ENCODE peak calls at places on chromosomes 4 and X, in eight cellular contexts. X is heart left ventricle; K is lower lobe of right lung; O is heart right ventricle; J is upper lobe of right lung; G is RWPE2; A is left cardiac atrium; E is activated naive CD8-positive, alpha-beta T cell treated with anti-CD3 and anti-CD28 coated beads, Interleukin-2, amount 50 U/mL, for 24 hours. Y is an unnamed sample.

GRCh38 chrX:148270499-148270898 is 229.9 kb upstream of the AFF2 start:
- ATAC-seq in X (no peak), K (no peak), O (no peak), J (no peak), G (no peak), A (no peak), E (peak), Y (no peak)

GRCh38 chrX:65731684-65732289 is 64.3 kb downstream of the MSN start:
- ATAC-seq in X (no peak), K (no peak), O (no peak), J (no peak), G (no peak), A (no peak), E (peak), Y (no peak)

GRCh38 chr4:185903205-185903604 is 91.2 kb upstream of the SORBS2 start:
- ATAC-seq in X (no peak), K (no peak), O (no peak), J (no peak), G (peak), A (no peak), E (no peak), Y (no peak)

GRCh38 chr4:167176723-167177367 is 57.4 kb downstream of the SPOCK3 start:
- ATAC-seq in X (no peak), K (no peak), O (no peak), J (no peak), G (no peak), A (no peak), E (no peak), Y (no peak)

GRCh38 chr4:147056951-147057630 is 111.4 kb upstream of the TTC29 start:
- ATAC-seq in X (no peak), K (no peak), O (no peak), J (peak), G (no peak), A (no peak), E (no peak), Y (no peak)

GRCh38 chr4:140641789-140642439 is 73.2 kb upstream of the UCP1 start:
- ATAC-seq in X (no peak), K (peak), O (peak), J (peak), G (no peak), A (peak), E (no peak), Y (peak)

GRCh38 chr4:127545271-127545670 is 87.5 kb upstream of the INTU start:
- ATAC-seq in X (no peak), K (no peak), O (no peak), J (no peak), G (no peak), A (no peak), E (no peak), Y (no peak)

GRCh38 chr4:16034010-16034829 is 49.6 kb downstream of the PROM1 start:
- ATAC-seq in X (no peak), K (peak), O (peak), J (peak), G (peak), A (peak), E (no peak), Y (no peak)

GRCh38 chrX:147180886-147181285 is 366.3 kb upstream of the CXorf51A start:
- ATAC-seq in X (no peak), K (no peak), O (no peak), J (no peak), G (peak), A (no peak), E (no peak), Y (no peak)

GRCh38 chr4:93407493-93408275 is 420.9 kb upstream of the ATOH1 start:
- ATAC-seq in X (no peak), K (no peak), O (no peak), J (no peak), G (no peak), A (no peak), E (no peak), Y (no peak)

GRCh38 chr4:141207971-141208370 is 12.7 kb upstream of the ZNF330 start:
- ATAC-seq in X (no peak), K (no peak), O (no peak), J (peak), G (no peak), A (peak), E (no peak), Y (no peak)

GRCh38 chrX:119381349-119381944 is 17.7 kb upstream of the SLC25A43 start:
- ATAC-seq in X (no peak), K (no peak), O (no peak), J (no peak), G (peak), A (no peak), E (no peak), Y (no peak)

GRCh38 chr4:174926958-174927357 is 8.8 kb downstream of the ADAM29 start:
- ATAC-seq in X (no peak), K (peak), O (no peak), J (peak), G (no peak), A (no peak), E (no peak), Y (no peak)

GRCh38 chr4:7880681-7881080 is 59.0 kb downstream of the AFAP1 start:
- ATAC-seq in X (no peak), K (no peak), O (no peak), J (no peak), G (no peak), A (no peak), E (no peak), Y (no peak)

GRCh38 chr4:1086011-1086410 is 27.4 kb downstream of the RNF212 start:
- ATAC-seq in X (no peak), K (no peak), O (no peak), J (no peak), G (no peak), A (no peak), E (no peak), Y (no peak)

GRCh38 chrX:38233891-38234807 is 13.5 kb upstream of the SRPX start:
- ATAC-seq in X (peak), K (peak), O (peak), J (peak), G (peak), A (peak), E (no peak), Y (peak)

GRCh38 chr4:56821394-56822263 is at the start of gene SPINK2:
- ATAC-seq in X (no peak), K (peak), O (no peak), J (peak), G (peak), A (peak), E (peak), Y (no peak)

GRCh38 chr4:76987685-76988084 is 38.1 kb downstream of the SEPTIN11 start:
- ATAC-seq in X (no peak), K (no peak), O (no peak), J (no peak), G (no peak), A (peak), E (no peak), Y (no peak)

GRCh38 chr4:48071171-48071570 is 54.6 kb downstream of the NIPAL1 start:
- ATAC-seq in X (no peak), K (no peak), O (no peak), J (no peak), G (peak), A (no peak), E (no peak), Y (no peak)

GRCh38 chr4:185801471-185801870 is 10.5 kb downstream of the SORBS2 start:
- ATAC-seq in X (no peak), K (no peak), O (no peak), J (no peak), G (no peak), A (no peak), E (no peak), Y (no peak)

GRCh38 chrX:11113731-11114130 is 2.6 kb downstream of the HCCS start:
- ATAC-seq in X (no peak), K (no peak), O (no peak), J (peak), G (no peak), A (no peak), E (no peak), Y (no peak)

GRCh38 chr4:173761236-173761635 is 231.2 kb upstream of the HAND2 start:
- ATAC-seq in X (no peak), K (no peak), O (no peak), J (no peak), G (no peak), A (peak), E (no peak), Y (no peak)

GRCh38 chr4:77636902-77637301 is 31.3 kb downstream of the CXCL13 start:
- ATAC-seq in X (no peak), K (no peak), O (no peak), J (no peak), G (peak), A (peak), E (no peak), Y (no peak)

GRCh38 chrX:112642349-112642748 is 37.4 kb downstream of the LHFPL1 start:
- ATAC-seq in X (no peak), K (no peak), O (peak), J (peak), G (peak), A (peak), E (no peak), Y (peak)

GRCh38 chrX:378443-378842 is 8.3 kb downstream of the PPP2R3B start:
- ATAC-seq in X (no peak), K (no peak), O (no peak), J (no peak), G (no peak), A (no peak), E (no peak), Y (no peak)

GRCh38 chrX:136647969-136648368 is at the start of gene CD40LG:
- ATAC-seq in X (no peak), K (no peak), O (no peak), J (no peak), G (no peak), A (no peak), E (peak), Y (no peak)

GRCh38 chrX:118698516-118699247 is 28.7 kb upstream of the IL13RA1 start:
- ATAC-seq in X (no peak), K (peak), O (no peak), J (peak), G (peak), A (peak), E (no peak), Y (peak)

GRCh38 chr4:7103599-7104365 is 35.9 kb upstream of the GRPEL1 start:
- ATAC-seq in X (no peak), K (peak), O (peak), J (peak), G (no peak), A (peak), E (no peak), Y (peak)

GRCh38 chr4:138595731-138596465 is 353.7 kb upstream of the SLC7A11 start:
- ATAC-seq in X (peak), K (no peak), O (peak), J (no peak), G (no peak), A (peak), E (no peak), Y (peak)

GRCh38 chr4:124018383-124019317 is 622.1 kb downstream of the SPRY1 start:
- ATAC-seq in X (peak), K (peak), O (peak), J (peak), G (no peak), A (peak), E (no peak), Y (peak)

GRCh38 chr4:94516067-94516466 is 64.3 kb downstream of the PDLIM5 start:
- ATAC-seq in X (peak), K (no peak), O (peak), J (no peak), G (peak), A (peak), E (no peak), Y (no peak)

GRCh38 chrX:44305921-44306320 is 37.6 kb downstream of the EFHC2 start:
- ATAC-seq in X (no peak), K (no peak), O (no peak), J (no peak), G (peak), A (no peak), E (no peak), Y (no peak)

Y was measured in gastroesophageal sphincter.